ENCODE peak calls at places on chromosome 9, in eight cellular contexts. A is lower lobe of right lung; P is AG10803; Z is EH; Q is stimulated activated CD4-positive, alpha-beta T cell treated with anti-CD3 and anti-CD28 coated beads, Interleukin-4, amount 100 ng/mL, for 4 hours; U is body of pancreas; C is GDM1; R is stimulated activated CD8-positive, alpha-beta memory T cell treated with anti-CD3 and anti-CD28 coated beads, Interleukin-15, amount 100 ng/mL, for 48 hours. L is an unnamed sample.

GRCh38 chr9:133731876-133732321 is 6.3 kb downstream of the SARDH start:
- DNase-seq in A (no peak), P (peak), Z (peak), Q (no peak), U (peak), C (no peak), R (no peak), L (no peak)

GRCh38 chr9:129202613-129203555 is 24.8 kb upstream of the IER5L start:
- DNase-seq in A (peak), P (peak), Z (peak), Q (peak), U (peak), C (peak), R (peak), L (peak)

GRCh38 chr9:123473226-123473625 is 117.2 kb downstream of the CRB2 start:
- DNase-seq in A (no peak), P (peak), Z (no peak), Q (no peak), U (peak), C (no peak), R (no peak), L (no peak)

GRCh38 chr9:120937127-120937526 is 10.5 kb upstream of the TRAF1 start:
- DNase-seq in A (no peak), P (no peak), Z (no peak), Q (no peak), U (no peak), C (no peak), R (no peak), L (no peak)

GRCh38 chr9:127661342-127661741 is 45.4 kb upstream of the CFAP157 start:
- DNase-seq in A (no peak), P (no peak), Z (no peak), Q (no peak), U (peak), C (no peak), R (no peak), L (no peak)

GRCh38 chr9:87108639-87109038 is 161.3 kb upstream of the GAS1 start:
- DNase-seq in A (no peak), P (no peak), Z (peak), Q (no peak), U (no peak), C (no peak), R (no peak), L (no peak)

GRCh38 chr9:37999501-38000189 is 69.4 kb downstream of the SHB start:
- DNase-seq in A (no peak), P (no peak), Z (peak), Q (no peak), U (no peak), C (no peak), R (no peak), L (no peak)

GRCh38 chr9:19286634-19287188 is 56.2 kb downstream of the DENND4C start:
- DNase-seq in A (no peak), P (no peak), Z (peak), Q (no peak), U (peak), C (no peak), R (no peak), L (no peak)

GRCh38 chr9:120619751-120620655 is 40.0 kb upstream of the CDK5RAP2 start:
- DNase-seq in A (no peak), P (peak), Z (peak), Q (peak), U (peak), C (peak), R (peak), L (peak)

GRCh38 chr9:107422189-107422802 is 67.3 kb downstream of the KLF4 start:
- DNase-seq in A (peak), P (peak), Z (peak), Q (no peak), U (peak), C (peak), R (no peak), L (no peak)

GRCh38 chr9:35001803-35002502 is 12.4 kb downstream of the DNAJB5 start:
- DNase-seq in A (no peak), P (no peak), Z (peak), Q (no peak), U (no peak), C (no peak), R (no peak), L (no peak)

GRCh38 chr9:20898885-20899554 is 132.4 kb downstream of the HACD4 start:
- DNase-seq in A (no peak), P (no peak), Z (peak), Q (no peak), U (no peak), C (no peak), R (no peak), L (no peak)

L was measured in central memory CD4-positive, alpha-beta T cell.